ENCODE peak calls at places on chromosome 9, in ten cellular contexts. Y is fibroblast of pulmonary artery, D is MM.1S, G is HCT116, U is fibroblast of mammary gland, M is left lung, T is mammary epithelial cell, S is endothelial cell, L is psoas muscle, V is GM12865. A is an unnamed sample.

GRCh38 chr9:79809931-79810330 is 238.2 kb downstream of the TLE4 start:
- DNase-seq in Y (peak), D (peak), G (no peak), U (peak), M (no peak), T (peak), S (no peak), L (no peak), V (no peak), A (no peak)

GRCh38 chr9:23483566-23483965 is 342.5 kb downstream of the ELAVL2 start:
- DNase-seq in Y (no peak), D (no peak), G (no peak), U (no peak), M (no peak), T (no peak), S (no peak), L (no peak), V (no peak), A (no peak)

GRCh38 chr9:136983611-136984314 is 970 bp downstream of the LCNL1 start:
- DNase-seq in Y (no peak), D (no peak), G (no peak), U (no peak), M (no peak), T (no peak), S (no peak), L (no peak), V (no peak), A (no peak)

GRCh38 chr9:137028281-137029057 is 432 bp upstream of the ABCA2 start:
- DNase-seq in Y (peak), D (peak), G (no peak), U (no peak), M (peak), T (peak), S (peak), L (peak), V (peak), A (peak)

GRCh38 chr9:70021026-70021571 is 22.5 kb upstream of the MAMDC2 start:
- DNase-seq in Y (peak), D (no peak), G (no peak), U (peak), M (no peak), T (peak), S (no peak), L (no peak), V (no peak), A (peak)

GRCh38 chr9:131971482-131972074 is 108.1 kb downstream of the MED27 start:
- DNase-seq in Y (no peak), D (no peak), G (no peak), U (no peak), M (no peak), T (no peak), S (no peak), L (no peak), V (no peak), A (no peak)

GRCh38 chr9:70136632-70137031 is 93.0 kb downstream of the MAMDC2 start:
- DNase-seq in Y (peak), D (no peak), G (no peak), U (peak), M (no peak), T (peak), S (no peak), L (no peak), V (no peak), A (no peak)

GRCh38 chr9:106834888-106835287 is 28.1 kb upstream of the ZNF462 start:
- DNase-seq in Y (no peak), D (no peak), G (no peak), U (no peak), M (no peak), T (no peak), S (no peak), L (no peak), V (no peak), A (no peak)

GRCh38 chr9:115121140-115121710 is 3.3 kb upstream of the TNC start:
- DNase-seq in Y (no peak), D (peak), G (no peak), U (peak), M (no peak), T (peak), S (no peak), L (no peak), V (no peak), A (peak)

GRCh38 chr9:77883846-77884771 is 147.5 kb downstream of the GNAQ start:
- DNase-seq in Y (peak), D (no peak), G (no peak), U (peak), M (no peak), T (peak), S (no peak), L (no peak), V (no peak), A (no peak)

GRCh38 chr9:69157751-69158466 is 16.2 kb upstream of the TJP2 start:
- DNase-seq in Y (peak), D (no peak), G (no peak), U (peak), M (no peak), T (peak), S (peak), L (no peak), V (no peak), A (no peak)

GRCh38 chr9:104974053-104974983 is 46.4 kb upstream of the ABCA1 start:
- DNase-seq in Y (no peak), D (no peak), G (no peak), U (no peak), M (no peak), T (no peak), S (no peak), L (no peak), V (no peak), A (no peak)

GRCh38 chr9:95131023-95131943 is 186.2 kb downstream of the FANCC start:
- DNase-seq in Y (peak), D (peak), G (peak), U (peak), M (no peak), T (peak), S (peak), L (peak), V (peak), A (peak)

GRCh38 chr9:14515564-14516198 is 177.6 kb downstream of the ZDHHC21 start:
- DNase-seq in Y (no peak), D (no peak), G (no peak), U (peak), M (no peak), T (no peak), S (no peak), L (peak), V (no peak), A (no peak)

GRCh38 chr9:107404086-107404590 is 85.4 kb downstream of the KLF4 start:
- DNase-seq in Y (no peak), D (no peak), G (no peak), U (no peak), M (no peak), T (no peak), S (no peak), L (no peak), V (no peak), A (no peak)

GRCh38 chr9:93427655-93428379 is 23.7 kb upstream of the FAM120A start:
- DNase-seq in Y (no peak), D (no peak), G (no peak), U (no peak), M (no peak), T (no peak), S (peak), L (no peak), V (no peak), A (peak)

GRCh38 chr9:104864675-104865104 is 63.3 kb downstream of the ABCA1 start:
- DNase-seq in Y (peak), D (no peak), G (no peak), U (peak), M (no peak), T (no peak), S (no peak), L (no peak), V (no peak), A (no peak)

GRCh38 chr9:116103976-116104820 is 49.4 kb upstream of the PAPPA start:
- DNase-seq in Y (no peak), D (no peak), G (no peak), U (peak), M (no peak), T (peak), S (no peak), L (no peak), V (no peak), A (no peak)

GRCh38 chr9:73916016-73916673 is 581.0 kb upstream of the RORB start:
- DNase-seq in Y (peak), D (no peak), G (no peak), U (peak), M (no peak), T (peak), S (peak), L (no peak), V (peak), A (peak)

GRCh38 chr9:33184947-33185346 is 17.8 kb upstream of the B4GALT1 start:
- DNase-seq in Y (no peak), D (no peak), G (no peak), U (peak), M (no peak), T (no peak), S (no peak), L (no peak), V (no peak), A (no peak)

GRCh38 chr9:99231708-99232107 is 9.6 kb downstream of the SEC61B start:
- DNase-seq in Y (peak), D (no peak), G (no peak), U (peak), M (no peak), T (no peak), S (peak), L (no peak), V (peak), A (peak)

GRCh38 chr9:130927338-130927737 is 11.7 kb downstream of the FIBCD1 start:
- DNase-seq in Y (no peak), D (no peak), G (no peak), U (no peak), M (no peak), T (no peak), S (no peak), L (no peak), V (peak), A (no peak)

GRCh38 chr9:2307480-2307879 is 292.3 kb downstream of the SMARCA2 start:
- DNase-seq in Y (peak), D (no peak), G (no peak), U (peak), M (no peak), T (peak), S (no peak), L (no peak), V (no peak), A (no peak)

GRCh38 chr9:90659626-90660364 is 17.2 kb upstream of the DIRAS2 start:
- DNase-seq in Y (peak), D (no peak), G (no peak), U (peak), M (no peak), T (peak), S (no peak), L (no peak), V (no peak), A (no peak)

GRCh38 chr9:129126789-129127618 is 15.8 kb downstream of the PTPA start:
- DNase-seq in Y (no peak), D (no peak), G (no peak), U (no peak), M (peak), T (no peak), S (no peak), L (no peak), V (no peak), A (no peak)

GRCh38 chr9:122389799-122390481 is 19.1 kb downstream of the PTGS1 start:
- DNase-seq in Y (no peak), D (no peak), G (no peak), U (no peak), M (no peak), T (peak), S (peak), L (no peak), V (peak), A (peak)

GRCh38 chr9:72228282-72228681 is 79.0 kb downstream of the GDA start:
- DNase-seq in Y (no peak), D (no peak), G (no peak), U (no peak), M (no peak), T (no peak), S (no peak), L (no peak), V (no peak), A (no peak)

GRCh38 chr9:97758334-97758916 is 61.3 kb upstream of the XPA start:
- DNase-seq in Y (no peak), D (no peak), G (no peak), U (no peak), M (no peak), T (no peak), S (no peak), L (no peak), V (no peak), A (no peak)

GRCh38 chr9:98231770-98232478 is 23.5 kb downstream of the TBC1D2 start:
- DNase-seq in Y (peak), D (no peak), G (no peak), U (peak), M (no peak), T (peak), S (no peak), L (no peak), V (no peak), A (no peak)

GRCh38 chr9:4297151-4297794 is 2.6 kb downstream of the GLIS3 start:
- DNase-seq in Y (peak), D (peak), G (peak), U (peak), M (peak), T (peak), S (peak), L (peak), V (peak), A (peak)

GRCh38 chr9:132798817-132799790 is 79.0 kb downstream of the AK8 start:
- DNase-seq in Y (no peak), D (no peak), G (no peak), U (peak), M (no peak), T (no peak), S (no peak), L (no peak), V (no peak), A (peak)

GRCh38 chr9:6049798-6050197 is 34.4 kb upstream of the RANBP6 start:
- DNase-seq in Y (peak), D (peak), G (peak), U (peak), M (no peak), T (peak), S (no peak), L (no peak), V (peak), A (peak)

GRCh38 chr9:128108784-128109709 is 18.5 kb downstream of the PTGES2 start:
- DNase-seq in Y (no peak), D (no peak), G (no peak), U (no peak), M (no peak), T (no peak), S (no peak), L (peak), V (no peak), A (no peak)

GRCh38 chr9:126599047-126599650 is 14.6 kb upstream of the LMX1B start:
- DNase-seq in Y (no peak), D (no peak), G (no peak), U (no peak), M (no peak), T (no peak), S (no peak), L (no peak), V (no peak), A (no peak)
- TF ChIP-seq CTCF in Y (no peak), D (peak), G (peak), U (no peak), M (no peak), T (no peak), S (peak), L (no peak), V (no peak), A (no peak)

DNA sequence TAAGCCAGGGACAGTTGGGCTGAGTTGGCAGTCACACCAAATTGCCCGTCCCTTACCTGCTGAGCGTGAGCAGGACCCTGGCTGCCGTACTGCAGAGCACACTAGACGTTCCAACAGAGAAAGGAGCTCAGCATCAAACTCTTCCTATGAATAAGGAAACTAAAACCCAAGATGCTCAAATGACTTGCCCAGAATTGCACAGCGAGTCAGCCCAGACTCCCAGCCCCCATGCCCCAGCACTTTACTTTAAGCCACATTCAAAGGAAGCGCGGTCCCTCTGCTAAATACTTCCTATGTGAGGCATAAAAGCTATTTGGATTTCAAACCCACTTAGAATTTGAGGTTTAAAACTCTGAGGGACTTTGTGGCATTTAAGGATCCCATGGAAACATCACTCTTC is 23.9 kb downstream of the PAX5 start:
- DNase-seq in Y (no peak), D (no peak), G (no peak), U (no peak), M (no peak), T (no peak), S (no peak), L (no peak), V (peak), A (no peak)
- TF ChIP-seq CTCF in Y (no peak), D (no peak), G (no peak), U (no peak), M (no peak), T (no peak), S (no peak), L (no peak), V (no peak), A (no peak)

GRCh38 chr9:27673626-27674025 is 100.3 kb upstream of the C9orf72 start:
- DNase-seq in Y (peak), D (no peak), G (no peak), U (no peak), M (no peak), T (no peak), S (no peak), L (no peak), V (no peak), A (no peak)

GRCh38 chr9:27671591-27671990 is 98.3 kb upstream of the C9orf72 start:
- DNase-seq in Y (no peak), D (no peak), G (no peak), U (no peak), M (no peak), T (no peak), S (no peak), L (no peak), V (no peak), A (no peak)

GRCh38 chr9:27672730-27673129 is 99.4 kb upstream of the C9orf72 start:
- DNase-seq in Y (no peak), D (no peak), G (no peak), U (no peak), M (no peak), T (no peak), S (no peak), L (no peak), V (no peak), A (no peak)

GRCh38 chr9:27676827-27677226 is 103.5 kb upstream of the C9orf72 start:
- DNase-seq in Y (no peak), D (no peak), G (no peak), U (no peak), M (no peak), T (no peak), S (no peak), L (no peak), V (no peak), A (no peak)

GRCh38 chr9:27675354-27675753 is 102.1 kb upstream of the C9orf72 start:
- DNase-seq in Y (no peak), D (no peak), G (no peak), U (no peak), M (no peak), T (no peak), S (no peak), L (no peak), V (no peak), A (no peak)
- TF ChIP-seq CTCF in Y (no peak), D (no peak), G (no peak), U (no peak), M (no peak), T (no peak), S (no peak), L (no peak), V (no peak), A (no peak)

GRCh38 chr9:13447551-13448422 is 168.3 kb upstream of the MPDZ start:
- DNase-seq in Y (peak), D (no peak), G (no peak), U (no peak), M (no peak), T (no peak), S (peak), L (no peak), V (no peak), A (no peak)

GRCh38 chr9:13448482-13448881 is 169.0 kb upstream of the MPDZ start:
- DNase-seq in Y (no peak), D (no peak), G (no peak), U (no peak), M (no peak), T (no peak), S (no peak), L (no peak), V (no peak), A (no peak)

GRCh38 chr9:13446261-13446660 is 166.8 kb upstream of the MPDZ start:
- DNase-seq in Y (no peak), D (no peak), G (no peak), U (no peak), M (no peak), T (no peak), S (no peak), L (no peak), V (no peak), A (no peak)

GRCh38 chr9:13445123-13445522 is 165.6 kb upstream of the MPDZ start:
- DNase-seq in Y (peak), D (no peak), G (no peak), U (no peak), M (no peak), T (no peak), S (no peak), L (peak), V (no peak), A (no peak)

GRCh38 chr9:13446935-13447334 is 167.4 kb upstream of the MPDZ start:
- DNase-seq in Y (peak), D (no peak), G (no peak), U (no peak), M (no peak), T (no peak), S (no peak), L (no peak), V (no peak), A (no peak)
- TF ChIP-seq CTCF in Y (peak), D (no peak), G (no peak), U (no peak), M (no peak), T (no peak), S (no peak), L (peak), V (no peak), A (no peak)

A was measured in Calu3.